ENCODE peak calls at places on chromosomes 3 and 15, in six cellular contexts. D, W, F, C, E and A are unnamed samples.
A peak's percentile ranks its signal among the peaks of the same experiment; 100 is the strongest.

GRCh38 chr3:136250862-136251460 is 821 bp downstream of the PCCB start:
- DNase-seq in C (peak; percentile 47), D (peak; percentile 13), F (peak; percentile 62), W (no peak), E (no peak), A (no peak)

GRCh38 chr15:76994971-76995945 is at the start of gene PSTPIP1:
- DNase-seq in E (no peak), D (no peak), W (no peak), F (peak; percentile 72), C (no peak), A (peak; percentile 23)

GRCh38 chr15:72536506-72536905 is 62.4 kb downstream of the ARIH1 start:
- DNase-seq in F (no peak), D (no peak), E (no peak), C (no peak), W (no peak), A (no peak)

GRCh38 chr3:45124379-45124778 is 21.8 kb downstream of the CDCP1 start:
- DNase-seq in E (peak; percentile 60), D (no peak), C (peak; percentile 94), F (peak; percentile 88), W (peak; percentile 95), A (no peak)

GRCh38 chr15:83305696-83306291 is 21.3 kb upstream of the BNC1 start:
- DNase-seq in F (no peak), E (peak; percentile 26), C (peak; percentile 57), W (no peak), D (peak; percentile 59), A (no peak)

GRCh38 chr15:38682363-38682762 is 117.7 kb upstream of the RASGRP1 start:
- DNase-seq in F (no peak), W (no peak), C (no peak), D (no peak), E (no peak), A (no peak)

GRCh38 chr3:173774275-173774674 is 376.7 kb downstream of the NLGN1 start:
- DNase-seq in C (no peak), D (no peak), E (no peak), W (no peak), F (peak; percentile 9), A (no peak)

GRCh38 chr15:99118258-99118632 is 13.4 kb downstream of the SYNM start:
- DNase-seq in D (no peak), F (no peak), E (no peak), C (no peak), W (no peak), A (no peak)